ENCODE peak calls at places on chromosomes 2 and 18, in ten cellular contexts. One of them, this sample, is unnamed.

GRCh38 chr2:97757062-97757461 is 43.7 kb downstream of the ZAP70 start:
- DNase-seq in PC-3: no peak
- DNase-seq in type B pancreatic cell: no peak
- DNase-seq in stomach: no peak
- DNase-seq in psoas muscle: no peak
- DNase-seq in adrenal gland: no peak
- DNase-seq in astrocyte of the spinal cord: no peak
- DNase-seq in activated CD8-positive, alpha-beta T cell treated with anti-CD3 and anti-CD28 coated beads for 36 hours: no peak
- DNase-seq in endothelial cell: no peak
- DNase-seq in colonic mucosa: no peak
- DNase-seq in this sample: no peak

GRCh38 chr2:218375212-218375611 is 6.9 kb upstream of the SLC11A1 start:
- DNase-seq in endothelial cell: no peak
- DNase-seq in type B pancreatic cell: no peak
- DNase-seq in colonic mucosa: no peak
- DNase-seq in adrenal gland: no peak
- DNase-seq in psoas muscle: no peak
- DNase-seq in PC-3: peak; percentile 62
- DNase-seq in activated CD8-positive, alpha-beta T cell treated with anti-CD3 and anti-CD28 coated beads for 36 hours: no peak
- DNase-seq in astrocyte of the spinal cord: no peak
- DNase-seq in stomach: no peak
- DNase-seq in this sample: peak; percentile 73

GRCh38 chr2:100246163-100247145 is 75.8 kb downstream of the LONRF2 start:
- DNase-seq in PC-3: peak; percentile 48
- DNase-seq in colonic mucosa: no peak
- DNase-seq in psoas muscle: no peak
- DNase-seq in endothelial cell: peak; percentile 49
- DNase-seq in stomach: no peak
- DNase-seq in type B pancreatic cell: no peak
- DNase-seq in adrenal gland: peak; percentile 11
- DNase-seq in activated CD8-positive, alpha-beta T cell treated with anti-CD3 and anti-CD28 coated beads for 36 hours: peak; percentile 41
- DNase-seq in astrocyte of the spinal cord: no peak
- DNase-seq in this sample: peak; percentile 18

GRCh38 chr2:190320696-190321095 is 1.1 kb upstream of the HIBCH start:
- DNase-seq in PC-3: no peak
- DNase-seq in endothelial cell: no peak
- DNase-seq in psoas muscle: no peak
- DNase-seq in stomach: no peak
- DNase-seq in adrenal gland: no peak
- DNase-seq in type B pancreatic cell: no peak
- DNase-seq in colonic mucosa: no peak
- DNase-seq in activated CD8-positive, alpha-beta T cell treated with anti-CD3 and anti-CD28 coated beads for 36 hours: peak; percentile 57
- DNase-seq in astrocyte of the spinal cord: no peak
- DNase-seq in this sample: no peak

GRCh38 chr2:73268831-73269685 is 15.2 kb downstream of the FBXO41 start:
- DNase-seq in astrocyte of the spinal cord: no peak
- DNase-seq in endothelial cell: peak; percentile 44
- DNase-seq in type B pancreatic cell: no peak
- DNase-seq in stomach: peak; percentile 69
- DNase-seq in adrenal gland: no peak
- DNase-seq in psoas muscle: no peak
- DNase-seq in colonic mucosa: peak; percentile 81
- DNase-seq in PC-3: peak; percentile 60
- DNase-seq in activated CD8-positive, alpha-beta T cell treated with anti-CD3 and anti-CD28 coated beads for 36 hours: peak; percentile 84
- DNase-seq in this sample: no peak

GRCh38 chr2:202172439-202173191 is 65.8 kb downstream of the SUMO1 start:
- DNase-seq in activated CD8-positive, alpha-beta T cell treated with anti-CD3 and anti-CD28 coated beads for 36 hours: peak; percentile 79
- DNase-seq in psoas muscle: no peak
- DNase-seq in colonic mucosa: no peak
- DNase-seq in adrenal gland: no peak
- DNase-seq in astrocyte of the spinal cord: no peak
- DNase-seq in stomach: no peak
- DNase-seq in type B pancreatic cell: no peak
- DNase-seq in endothelial cell: no peak
- DNase-seq in PC-3: no peak
- DNase-seq in this sample: no peak

GRCh38 chr18:42306208-42306980 is 351.4 kb downstream of the PIK3C3 start:
- DNase-seq in activated CD8-positive, alpha-beta T cell treated with anti-CD3 and anti-CD28 coated beads for 36 hours: peak; percentile 6
- DNase-seq in psoas muscle: no peak
- DNase-seq in adrenal gland: no peak
- DNase-seq in PC-3: no peak
- DNase-seq in astrocyte of the spinal cord: no peak
- DNase-seq in colonic mucosa: no peak
- DNase-seq in stomach: no peak
- DNase-seq in endothelial cell: no peak
- DNase-seq in type B pancreatic cell: no peak
- DNase-seq in this sample: no peak

GRCh38 chr2:144578099-144578498 is 58.2 kb upstream of the ZEB2 start:
- DNase-seq in activated CD8-positive, alpha-beta T cell treated with anti-CD3 and anti-CD28 coated beads for 36 hours: no peak
- DNase-seq in type B pancreatic cell: no peak
- DNase-seq in astrocyte of the spinal cord: no peak
- DNase-seq in adrenal gland: no peak
- DNase-seq in colonic mucosa: no peak
- DNase-seq in psoas muscle: no peak
- DNase-seq in endothelial cell: no peak
- DNase-seq in stomach: no peak
- DNase-seq in PC-3: no peak
- DNase-seq in this sample: no peak

GRCh38 chr18:31648966-31649429 is 35.4 kb downstream of the B4GALT6 start:
- DNase-seq in PC-3: peak; percentile 83
- DNase-seq in type B pancreatic cell: no peak
- DNase-seq in adrenal gland: peak; percentile 48
- DNase-seq in astrocyte of the spinal cord: peak; percentile 43
- DNase-seq in psoas muscle: no peak
- DNase-seq in colonic mucosa: no peak
- DNase-seq in stomach: no peak
- DNase-seq in activated CD8-positive, alpha-beta T cell treated with anti-CD3 and anti-CD28 coated beads for 36 hours: no peak
- DNase-seq in endothelial cell: no peak
- DNase-seq in this sample: peak; percentile 69

GRCh38 chr2:5387421-5387820 is 304.8 kb upstream of the SOX11 start:
- DNase-seq in type B pancreatic cell: no peak
- DNase-seq in activated CD8-positive, alpha-beta T cell treated with anti-CD3 and anti-CD28 coated beads for 36 hours: no peak
- DNase-seq in PC-3: peak; percentile 16
- DNase-seq in endothelial cell: no peak
- DNase-seq in adrenal gland: no peak
- DNase-seq in astrocyte of the spinal cord: peak; percentile 53
- DNase-seq in colonic mucosa: no peak
- DNase-seq in psoas muscle: no peak
- DNase-seq in stomach: no peak
- DNase-seq in this sample: no peak

GRCh38 chr2:156476516-156477206 is 40.5 kb downstream of the GPD2 start:
- DNase-seq in PC-3: peak; percentile 76
- DNase-seq in type B pancreatic cell: no peak
- DNase-seq in astrocyte of the spinal cord: peak; percentile 81
- DNase-seq in adrenal gland: no peak
- DNase-seq in endothelial cell: no peak
- DNase-seq in activated CD8-positive, alpha-beta T cell treated with anti-CD3 and anti-CD28 coated beads for 36 hours: peak; percentile 33
- DNase-seq in colonic mucosa: no peak
- DNase-seq in psoas muscle: no peak
- DNase-seq in stomach: no peak
- DNase-seq in this sample: peak; percentile 61

GRCh38 chr2:241770936-241771285 is 5.7 kb upstream of the GAL3ST2 start:
- DNase-seq in psoas muscle: no peak
- DNase-seq in PC-3: no peak
- DNase-seq in adrenal gland: no peak
- DNase-seq in activated CD8-positive, alpha-beta T cell treated with anti-CD3 and anti-CD28 coated beads for 36 hours: no peak
- DNase-seq in astrocyte of the spinal cord: no peak
- DNase-seq in type B pancreatic cell: no peak
- DNase-seq in stomach: no peak
- DNase-seq in colonic mucosa: no peak
- DNase-seq in endothelial cell: no peak
- DNase-seq in this sample: no peak

GRCh38 chr2:21175895-21176646 is 52.3 kb downstream of the TDRD15 start:
- DNase-seq in endothelial cell: no peak
- DNase-seq in psoas muscle: no peak
- DNase-seq in activated CD8-positive, alpha-beta T cell treated with anti-CD3 and anti-CD28 coated beads for 36 hours: no peak
- DNase-seq in type B pancreatic cell: no peak
- DNase-seq in stomach: no peak
- DNase-seq in PC-3: peak; percentile 12
- DNase-seq in adrenal gland: no peak
- DNase-seq in colonic mucosa: no peak
- DNase-seq in astrocyte of the spinal cord: no peak
- DNase-seq in this sample: no peak

GRCh38 chr2:150531626-150532419 is 44.4 kb upstream of the RND3 start:
- DNase-seq in type B pancreatic cell: no peak
- DNase-seq in activated CD8-positive, alpha-beta T cell treated with anti-CD3 and anti-CD28 coated beads for 36 hours: no peak
- DNase-seq in adrenal gland: no peak
- DNase-seq in PC-3: peak; percentile 55
- DNase-seq in endothelial cell: no peak
- DNase-seq in stomach: no peak
- DNase-seq in psoas muscle: no peak
- DNase-seq in colonic mucosa: no peak
- DNase-seq in astrocyte of the spinal cord: no peak
- DNase-seq in this sample: no peak

GRCh38 chr18:493974-494601 is 6.4 kb downstream of the COLEC12 start:
- DNase-seq in type B pancreatic cell: no peak
- DNase-seq in colonic mucosa: no peak
- DNase-seq in adrenal gland: no peak
- DNase-seq in psoas muscle: no peak
- DNase-seq in activated CD8-positive, alpha-beta T cell treated with anti-CD3 and anti-CD28 coated beads for 36 hours: no peak
- DNase-seq in PC-3: no peak
- DNase-seq in astrocyte of the spinal cord: no peak
- DNase-seq in stomach: no peak
- DNase-seq in endothelial cell: no peak
- DNase-seq in this sample: no peak

DNA sequence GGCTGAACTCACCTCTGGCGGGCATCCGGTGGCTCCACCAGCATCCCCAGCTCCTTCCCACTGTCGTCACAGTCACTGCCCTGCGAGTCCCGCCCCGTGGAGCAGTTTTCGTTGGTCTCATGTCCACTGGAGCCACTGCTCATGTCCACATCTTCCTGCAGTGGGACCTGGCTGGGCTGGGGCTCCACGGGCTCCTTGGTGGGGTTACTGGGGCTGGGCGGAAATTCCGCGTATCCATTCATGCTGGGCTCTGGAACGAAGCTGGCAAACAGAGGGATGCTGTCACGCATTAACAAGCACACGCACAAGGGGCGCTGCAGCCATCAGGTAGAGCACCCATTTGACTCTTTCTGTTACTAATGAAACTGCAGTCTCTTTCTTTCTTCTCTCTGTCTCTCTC is 10.7 kb downstream of the PER2 start:
- DNase-seq in endothelial cell: no peak
- DNase-seq in PC-3: no peak
- DNase-seq in stomach: no peak
- DNase-seq in type B pancreatic cell: no peak
- DNase-seq in colonic mucosa: no peak
- DNase-seq in activated CD8-positive, alpha-beta T cell treated with anti-CD3 and anti-CD28 coated beads for 36 hours: no peak
- DNase-seq in psoas muscle: no peak
- DNase-seq in astrocyte of the spinal cord: no peak
- DNase-seq in adrenal gland: no peak
- DNase-seq in this sample: no peak
- TF ChIP-seq CTCF in endothelial cell: no peak
- TF ChIP-seq CTCF in PC-3: peak; percentile 36
- TF ChIP-seq CTCF in stomach: no peak
- TF ChIP-seq CTCF in type B pancreatic cell: peak; percentile 48
- TF ChIP-seq CTCF in colonic mucosa: no peak
- TF ChIP-seq CTCF in activated CD8-positive, alpha-beta T cell treated with anti-CD3 and anti-CD28 coated beads for 36 hours: no peak
- TF ChIP-seq CTCF in psoas muscle: no peak
- TF ChIP-seq CTCF in astrocyte of the spinal cord: peak; percentile 24
- TF ChIP-seq CTCF in adrenal gland: no peak
- TF ChIP-seq CTCF in this sample: no peak

GRCh38 chr18:78994000-78994399 is 14.4 kb downstream of the SALL3 start:
- DNase-seq in PC-3: no peak
- DNase-seq in colonic mucosa: no peak
- DNase-seq in activated CD8-positive, alpha-beta T cell treated with anti-CD3 and anti-CD28 coated beads for 36 hours: no peak
- DNase-seq in type B pancreatic cell: no peak
- DNase-seq in psoas muscle: no peak
- DNase-seq in stomach: no peak
- DNase-seq in endothelial cell: no peak
- DNase-seq in adrenal gland: no peak
- DNase-seq in astrocyte of the spinal cord: no peak
- DNase-seq in this sample: no peak
- TF ChIP-seq CTCF in PC-3: no peak
- TF ChIP-seq CTCF in colonic mucosa: no peak
- TF ChIP-seq CTCF in activated CD8-positive, alpha-beta T cell treated with anti-CD3 and anti-CD28 coated beads for 36 hours: no peak
- TF ChIP-seq CTCF in type B pancreatic cell: no peak
- TF ChIP-seq CTCF in psoas muscle: no peak
- TF ChIP-seq CTCF in stomach: no peak
- TF ChIP-seq CTCF in endothelial cell: no peak
- TF ChIP-seq CTCF in adrenal gland: no peak
- TF ChIP-seq CTCF in astrocyte of the spinal cord: no peak
- TF ChIP-seq CTCF in this sample: no peak

DNA sequence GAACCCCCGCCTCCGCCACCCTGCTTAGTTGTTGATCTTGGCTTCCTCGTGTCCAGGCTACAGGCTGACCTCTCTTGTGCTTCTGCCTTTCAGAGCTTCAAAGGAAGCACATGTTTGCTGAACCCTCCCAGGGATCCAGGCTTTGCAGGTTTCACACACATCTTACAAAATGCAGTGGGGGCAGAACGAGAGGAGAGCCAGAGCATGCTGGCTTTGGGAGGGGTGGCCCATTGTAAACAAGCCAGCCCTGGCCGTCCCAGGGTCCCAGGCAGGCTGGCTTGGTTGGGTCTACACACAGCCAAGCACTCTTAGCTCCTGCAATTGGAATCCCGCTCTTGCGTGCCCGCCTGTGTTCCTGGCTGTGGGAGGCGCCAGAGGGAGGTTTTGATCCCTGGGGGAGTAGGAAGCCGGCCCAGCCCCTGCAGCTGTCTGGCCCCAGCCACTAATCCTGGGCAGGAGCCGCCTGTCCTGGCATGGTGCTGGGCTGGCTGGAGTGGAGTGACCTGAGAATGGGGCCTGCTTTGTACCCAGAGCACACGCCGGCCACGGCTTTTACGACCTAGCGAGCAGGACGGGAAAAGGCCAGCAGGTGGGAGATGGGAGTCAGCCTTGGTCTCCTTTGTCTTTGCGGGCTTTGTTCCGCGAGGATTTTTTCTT is 53.9 kb downstream of the SH3BP4 start:
- DNase-seq in astrocyte of the spinal cord: peak; percentile 71
- DNase-seq in activated CD8-positive, alpha-beta T cell treated with anti-CD3 and anti-CD28 coated beads for 36 hours: no peak
- DNase-seq in PC-3: no peak
- DNase-seq in psoas muscle: peak; percentile 80
- DNase-seq in colonic mucosa: peak; percentile 68
- DNase-seq in stomach: peak; percentile 88
- DNase-seq in type B pancreatic cell: no peak
- DNase-seq in adrenal gland: no peak
- DNase-seq in endothelial cell: peak; percentile 65
- DNase-seq in this sample: no peak
- TF ChIP-seq CTCF in astrocyte of the spinal cord: peak; percentile 30
- TF ChIP-seq CTCF in activated CD8-positive, alpha-beta T cell treated with anti-CD3 and anti-CD28 coated beads for 36 hours: no peak
- TF ChIP-seq CTCF in PC-3: no peak
- TF ChIP-seq CTCF in psoas muscle: peak; percentile 23
- TF ChIP-seq CTCF in colonic mucosa: no peak
- TF ChIP-seq CTCF in stomach: no peak
- TF ChIP-seq CTCF in type B pancreatic cell: peak; percentile 52
- TF ChIP-seq CTCF in adrenal gland: no peak
- TF ChIP-seq CTCF in endothelial cell: peak; percentile 34
- TF ChIP-seq CTCF in this sample: no peak

DNA sequence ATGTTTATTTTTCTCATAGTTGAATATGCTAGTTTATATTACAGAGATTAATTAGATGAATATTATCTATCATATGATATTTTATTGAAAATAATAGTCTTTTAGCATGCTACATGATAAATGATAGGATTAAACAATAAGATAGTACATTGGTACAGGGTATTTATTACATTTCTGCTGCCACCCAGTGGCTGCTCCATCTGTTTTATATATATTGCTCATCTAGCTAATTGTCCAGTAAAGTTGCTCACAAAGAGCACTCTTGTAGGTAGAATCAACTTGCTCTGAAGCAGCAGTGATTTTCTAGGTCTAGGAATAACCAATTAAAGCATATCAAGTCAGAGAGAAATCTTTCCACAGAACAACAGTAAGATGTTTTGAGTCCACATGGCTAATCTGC is 183.3 kb downstream of the ASXL3 start:
- DNase-seq in psoas muscle: no peak
- DNase-seq in type B pancreatic cell: no peak
- DNase-seq in endothelial cell: no peak
- DNase-seq in colonic mucosa: no peak
- DNase-seq in activated CD8-positive, alpha-beta T cell treated with anti-CD3 and anti-CD28 coated beads for 36 hours: peak; percentile 11
- DNase-seq in adrenal gland: no peak
- DNase-seq in stomach: peak; percentile 40
- DNase-seq in PC-3: peak; percentile 4
- DNase-seq in astrocyte of the spinal cord: peak; percentile 55
- DNase-seq in this sample: peak; percentile 22
- TF ChIP-seq CTCF in psoas muscle: peak; percentile 31
- TF ChIP-seq CTCF in type B pancreatic cell: peak; percentile 70
- TF ChIP-seq CTCF in endothelial cell: peak; percentile 13
- TF ChIP-seq CTCF in colonic mucosa: no peak
- TF ChIP-seq CTCF in activated CD8-positive, alpha-beta T cell treated with anti-CD3 and anti-CD28 coated beads for 36 hours: no peak
- TF ChIP-seq CTCF in adrenal gland: peak; percentile 16
- TF ChIP-seq CTCF in stomach: peak; percentile 29
- TF ChIP-seq CTCF in PC-3: peak; percentile 40
- TF ChIP-seq CTCF in astrocyte of the spinal cord: peak; percentile 43
- TF ChIP-seq CTCF in this sample: peak; percentile 30

This sample was measured in MCF 10A.